ENCODE peak calls at places on chromosome 18, in four cellular contexts. Q, C, S and Z are unnamed samples.

GRCh38 chr18:79522451-79523220 is 126.9 kb downstream of the NFATC1 start:
- DNase-seq in C (peak), Q (peak), S (peak), Z (peak)

GRCh38 chr18:26082475-26082874 is 7.9 kb downstream of the SS18 start:
- DNase-seq in S (no peak), Q (no peak), C (no peak), Z (no peak)

GRCh38 chr18:46502444-46502843 is 154.6 kb downstream of the LOXHD1 start:
- DNase-seq in Q (no peak), C (no peak), S (no peak), Z (no peak)

GRCh38 chr18:2893056-2893455 is 46.2 kb downstream of the EMILIN2 start:
- DNase-seq in C (no peak), Q (no peak), S (peak), Z (no peak)

GRCh38 chr18:600107-600506 is 3.3 kb downstream of the CLUL1 start:
- DNase-seq in S (no peak), Q (no peak), C (no peak), Z (no peak)

GRCh38 chr18:71529708-71530303 is 1014.3 kb downstream of the CBLN2 start:
- DNase-seq in C (no peak), S (no peak), Q (no peak), Z (no peak)

GRCh38 chr18:44938396-44939036 is 257.8 kb downstream of the SETBP1 start:
- DNase-seq in Q (no peak), S (no peak), C (no peak), Z (no peak)

GRCh38 chr18:50653402-50654093 is 93.7 kb downstream of the MAPK4 start:
- DNase-seq in S (no peak), C (no peak), Q (peak), Z (no peak)

GRCh38 chr18:24234330-24234729 is 95.5 kb downstream of the CABYR start:
- DNase-seq in C (no peak), Q (no peak), S (no peak), Z (no peak)

GRCh38 chr18:44181951-44182350 is 498.7 kb upstream of the SETBP1 start:
- DNase-seq in S (no peak), C (no peak), Q (no peak), Z (no peak)

GRCh38 chr18:22943847-22944246 is 10.7 kb downstream of the RBBP8 start:
- DNase-seq in Q (no peak), S (no peak), C (no peak), Z (no peak)

GRCh38 chr18:68800075-68800474 is 2.2 kb downstream of the CCDC102B start:
- DNase-seq in Q (no peak), C (no peak), S (no peak), Z (no peak)
- H3K4me3 ChIP-seq in Q (no peak), C (no peak), S (no peak), Z (no peak)

GRCh38 chr18:7017013-7017412 is 100.6 kb downstream of the LAMA1 start:
- DNase-seq in Q (no peak), C (no peak), S (no peak), Z (no peak)

GRCh38 chr18:7011142-7011541 is 106.5 kb downstream of the LAMA1 start:
- DNase-seq in Q (no peak), C (no peak), S (no peak), Z (no peak)
- H3K4me3 ChIP-seq in Q (no peak), C (no peak), S (no peak), Z (no peak)

GRCh38 chr18:32381761-32382160 is 88.9 kb downstream of the GAREM1 start:
- DNase-seq in Q (no peak), S (no peak), C (no peak), Z (no peak)

GRCh38 chr18:32378705-32379104 is 92.0 kb downstream of the GAREM1 start:
- DNase-seq in C (no peak), Q (no peak), S (no peak), Z (no peak)

GRCh38 chr18:32383040-32383819 is 87.5 kb downstream of the GAREM1 start:
- DNase-seq in Q (no peak), S (no peak), C (no peak), Z (no peak)

GRCh38 chr18:32380559-32380958 is 90.1 kb downstream of the GAREM1 start:
- DNase-seq in Q (no peak), S (no peak), C (no peak), Z (no peak)

DNA sequence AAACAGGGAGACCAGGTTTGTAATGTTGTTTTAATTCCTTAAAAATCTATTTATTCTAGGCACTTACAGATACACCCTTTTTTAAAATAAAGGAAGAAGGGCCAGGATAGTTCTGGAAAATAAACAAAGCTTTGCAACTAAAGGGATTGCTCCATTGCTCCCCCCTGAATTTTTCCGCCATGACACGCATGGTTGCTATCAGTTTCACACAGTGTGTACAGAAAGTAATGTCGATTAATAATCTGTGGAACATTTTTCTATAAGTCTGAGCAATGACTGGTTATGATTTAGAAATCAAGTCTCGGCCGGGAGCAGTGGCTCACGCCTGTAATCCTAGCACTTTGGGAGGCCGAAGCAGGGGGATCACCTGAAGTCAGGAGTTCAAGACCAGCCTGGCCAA is 90.8 kb downstream of the GAREM1 start:
- DNase-seq in S (no peak), Q (no peak), C (no peak), Z (no peak)
- H3K4me3 ChIP-seq in S (no peak), Q (no peak), C (no peak), Z (no peak)

GRCh38 chr18:57311472-57311871 is 40.9 kb upstream of the ST8SIA3 start:
- DNase-seq in S (no peak), Q (no peak), C (no peak), Z (no peak)

GRCh38 chr18:57312346-57313144 is 39.8 kb upstream of the ST8SIA3 start:
- DNase-seq in Q (no peak), C (no peak), S (no peak), Z (no peak)
- H3K4me3 ChIP-seq in Q (no peak), C (no peak), S (no peak), Z (no peak)

GRCh38 chr18:57437433-57437781 is 2.2 kb downstream of the ONECUT2 start:
- DNase-seq in C (no peak), Q (no peak), S (no peak), Z (no peak)
- H3K4me3 ChIP-seq in C (no peak), Q (no peak), S (no peak), Z (no peak)

GRCh38 chr18:57927511-57927910 is 116.5 kb upstream of the NEDD4L start:
- DNase-seq in C (no peak), Q (no peak), S (no peak), Z (no peak)

GRCh38 chr18:57928466-57928865 is 115.6 kb upstream of the NEDD4L start:
- DNase-seq in S (no peak), C (no peak), Q (no peak), Z (no peak)

GRCh38 chr18:57929922-57930321 is 114.1 kb upstream of the NEDD4L start:
- DNase-seq in C (no peak), S (no peak), Q (no peak), Z (no peak)

GRCh38 chr18:57930476-57930875 is 113.5 kb upstream of the NEDD4L start:
- DNase-seq in C (no peak), S (no peak), Q (no peak), Z (no peak)

DNA sequence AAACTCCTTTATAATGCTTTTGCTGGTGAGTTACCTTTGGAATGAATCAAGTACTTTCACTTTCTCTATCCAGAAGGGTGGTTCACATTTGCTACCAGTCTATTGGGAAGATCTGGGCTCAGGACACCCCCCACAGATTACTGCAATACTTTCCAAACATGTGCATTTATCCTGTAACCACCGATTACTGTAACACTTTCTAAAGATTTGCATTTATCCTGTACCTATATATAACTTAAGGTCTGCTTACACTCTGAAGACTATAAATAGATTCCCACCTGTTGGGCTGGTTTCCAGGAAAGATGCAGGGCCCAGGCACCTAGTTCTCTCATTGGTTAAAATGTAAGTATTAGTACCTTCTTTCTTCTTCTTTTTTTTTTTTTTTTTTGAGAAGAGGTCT is 113.0 kb upstream of the NEDD4L start:
- DNase-seq in C (peak), Q (no peak), S (no peak), Z (no peak)
- H3K4me3 ChIP-seq in C (no peak), Q (no peak), S (no peak), Z (no peak)